ENCODE peak calls at places on chromosomes 5 and 9, in six cellular contexts. A is stromal cell of bone marrow; G is NCI-H1092; H is pancreas; T is activated CD4-positive, alpha-beta T cell treated with anti-CD3 and anti-CD28 coated beads, Interleukin-2, amount 50 U/mL, for 48 hours; E is hippocampal formation. K is an unnamed sample.

GRCh38 chr5:34483442-34484033 is 172.6 kb upstream of the RAI14 start:
- DNase-seq in E (peak; percentile 36), G (no peak), H (no peak), A (no peak), T (no peak), K (no peak)

GRCh38 chr9:34590376-34591090 is 1.0 kb upstream of the CNTFR start:
- DNase-seq in G (no peak), T (peak; percentile 28), A (no peak), E (no peak), H (no peak), K (no peak)

GRCh38 chr5:81787843-81788242 is 36.9 kb upstream of the SSBP2 start:
- DNase-seq in E (peak; percentile 28), T (no peak), G (no peak), A (peak; percentile 81), H (peak; percentile 81), K (no peak)

GRCh38 chr9:82890865-82891264 is 172.1 kb downstream of the RASEF start:
- DNase-seq in A (no peak), G (no peak), H (no peak), E (no peak), T (no peak), K (no peak)

GRCh38 chr5:134649163-134649916 is 755 bp downstream of the SEC24A start:
- DNase-seq in T (peak; percentile 5), E (no peak), A (no peak), H (peak; percentile 49), G (no peak), K (no peak)

GRCh38 chr5:168404366-168404765 is 81.9 kb upstream of the RARS1 start:
- DNase-seq in T (no peak), H (no peak), E (peak; percentile 21), G (no peak), A (peak; percentile 39), K (no peak)

GRCh38 chr9:114037961-114038723 is 40.0 kb downstream of the AMBP start:
- DNase-seq in E (peak; percentile 20), A (no peak), T (no peak), H (no peak), G (no peak), K (no peak)

GRCh38 chr5:40781843-40782409 is 16.2 kb downstream of the PRKAA1 start:
- DNase-seq in T (no peak), G (no peak), E (no peak), H (no peak), A (peak; percentile 48), K (no peak)

GRCh38 chr5:92652735-92653134 is 928.3 kb downstream of the NR2F1-AS1 start:
- DNase-seq in T (no peak), G (no peak), E (no peak), A (no peak), H (no peak), K (no peak)

GRCh38 chr5:139638090-139638735 is 9.9 kb upstream of the CXXC5 start:
- DNase-seq in E (peak; percentile 83), H (peak; percentile 93), G (peak; percentile 13), A (no peak), T (no peak), K (no peak)

GRCh38 chr5:42992035-42992570 is 48.0 kb downstream of the ANXA2R start:
- DNase-seq in A (peak; percentile 81), E (peak; percentile 44), T (peak; percentile 68), G (peak; percentile 38), H (peak; percentile 59), K (peak; percentile 50)

GRCh38 chr5:55544341-55544740 is 9.6 kb upstream of the PLPP1 start:
- DNase-seq in T (no peak), E (no peak), H (no peak), G (no peak), A (no peak), K (no peak)

GRCh38 chr5:75524071-75524470 is 12.4 kb downstream of the POLK start:
- DNase-seq in H (no peak), E (no peak), A (no peak), G (no peak), T (no peak), K (no peak)

GRCh38 chr9:18825775-18826174 is 207.2 kb downstream of the SAXO1 start:
- DNase-seq in T (no peak), E (no peak), G (no peak), H (no peak), A (no peak), K (no peak)

GRCh38 chr5:38780950-38781349 is 64.9 kb upstream of the OSMR start:
- DNase-seq in H (no peak), E (peak; percentile 45), G (no peak), A (peak; percentile 64), T (no peak), K (no peak)

K was measured in NCI-H2081 treated with DMSO at 0.1 percent for 48 hours.